ENCODE peak calls at places on chromosomes 1 and 21, in five cellular contexts. X, S, B, F and G are unnamed samples.

GRCh38 chr1:87765686-87766085 is 437.0 kb downstream of the LMO4 start:
- DNase-seq in B (no peak), X (no peak), F (peak; percentile 52), S (no peak), G (peak; percentile 40)

GRCh38 chr1:59565611-59566410 is 248.9 kb upstream of the HOOK1 start:
- DNase-seq in B (no peak), X (no peak), F (peak; percentile 96), S (no peak), G (no peak)

GRCh38 chr1:85708826-85709222 is 591 bp upstream of the ZNHIT6 start:
- DNase-seq in F (no peak), S (no peak), B (peak; percentile 3), X (no peak), G (no peak)

GRCh38 chr1:234755449-234755863 is 145.5 kb upstream of the IRF2BP2 start:
- DNase-seq in S (peak; percentile 60), X (no peak), B (no peak), F (peak; percentile 72), G (peak; percentile 93)

GRCh38 chr1:20848162-20848561 is 61.1 kb upstream of the HP1BP3 start:
- DNase-seq in B (no peak), X (no peak), F (no peak), S (no peak), G (peak; percentile 60)

GRCh38 chr1:157437301-157437700 is 115.0 kb downstream of the FCRL5 start:
- DNase-seq in F (no peak), B (no peak), X (no peak), S (no peak), G (no peak)

GRCh38 chr1:223707270-223708000 is 4.9 kb upstream of the CAPN2 start:
- DNase-seq in S (no peak), B (peak; percentile 86), F (peak; percentile 96), X (no peak), G (peak; percentile 98)

GRCh38 chr1:242196914-242197313 is 198.0 kb upstream of the MAP1LC3C start:
- DNase-seq in S (no peak), B (no peak), F (no peak), X (no peak), G (no peak)

GRCh38 chr1:67005068-67005467 is 48.9 kb downstream of the SLC35D1 start:
- DNase-seq in B (no peak), S (no peak), X (no peak), F (no peak), G (no peak)

GRCh38 chr1:228772516-228773212 is 37.4 kb downstream of the RHOU start:
- DNase-seq in B (no peak), S (no peak), F (no peak), X (no peak), G (no peak)

GRCh38 chr1:36843027-36843426 is 191.3 kb downstream of the GRIK3 start:
- DNase-seq in S (no peak), B (no peak), F (no peak), X (no peak), G (no peak)

GRCh38 chr1:85992756-85993155 is 163.8 kb downstream of the COL24A1 start:
- DNase-seq in B (no peak), X (no peak), S (no peak), F (peak; percentile 53), G (peak; percentile 64)

GRCh38 chr1:89755593-89755992 is 65.2 kb upstream of the LRRC8D start:
- DNase-seq in B (no peak), F (no peak), S (no peak), X (no peak), G (no peak)

GRCh38 chr1:109783436-109783835 is 19.7 kb upstream of the EPS8L3 start:
- DNase-seq in S (no peak), X (peak; percentile 37), B (peak; percentile 77), F (no peak), G (peak; percentile 84)

GRCh38 chr1:103197266-103197665 is 88.9 kb upstream of the COL11A1 start:
- DNase-seq in B (no peak), S (no peak), F (peak; percentile 62), X (no peak), G (peak; percentile 10)

GRCh38 chr1:33219886-33220661 is 36.2 kb upstream of the ZNF362 start:
- DNase-seq in S (no peak), B (peak; percentile 88), X (no peak), F (no peak), G (no peak)

GRCh38 chr21:37804001-37804400 is 112.3 kb downstream of the KCNJ6 start:
- DNase-seq in B (no peak), S (no peak), X (no peak), F (no peak), G (no peak)

GRCh38 chr1:200776949-200777348 is 38.3 kb downstream of the CAMSAP2 start:
- DNase-seq in B (no peak), F (no peak), X (no peak), S (no peak), G (no peak)

GRCh38 chr1:35047188-35047858 is 15.6 kb upstream of the ZMYM6 start:
- DNase-seq in B (peak; percentile 22), F (peak; percentile 96), X (no peak), S (no peak), G (peak; percentile 96)

GRCh38 chr21:46245213-46245915 is 16.8 kb upstream of the LSS start:
- DNase-seq in X (no peak), S (no peak), B (no peak), F (no peak), G (no peak)

GRCh38 chr1:247453256-247453655 is 4.6 kb downstream of the OR2B11 start:
- DNase-seq in X (no peak), F (no peak), S (no peak), B (no peak), G (no peak)

GRCh38 chr21:38760017-38760761 is 45.5 kb upstream of the ETS2 start:
- DNase-seq in B (no peak), X (peak; percentile 72), S (no peak), F (no peak), G (peak; percentile 96)

GRCh38 chr1:174090476-174090875 is 68.3 kb upstream of the RC3H1 start:
- DNase-seq in X (no peak), B (no peak), F (no peak), S (no peak), G (no peak)

GRCh38 chr1:222794656-222795474 is 20.0 kb upstream of the DISP1 start:
- DNase-seq in X (no peak), F (no peak), B (peak; percentile 43), S (no peak), G (no peak)

GRCh38 chr21:42061195-42061865 is 9.8 kb upstream of the UMODL1 start:
- DNase-seq in X (no peak), S (no peak), B (no peak), F (no peak), G (no peak)

GRCh38 chr1:231971397-231972233 is 345.0 kb downstream of the DISC1 start:
- DNase-seq in B (no peak), F (peak; percentile 23), X (no peak), S (no peak), G (peak; percentile 73)

GRCh38 chr1:106022312-106022902 is 1034.1 kb upstream of the PRMT6 start:
- DNase-seq in X (no peak), S (no peak), B (no peak), F (no peak), G (peak; percentile 26)

GRCh38 chr1:64944913-64945312 is 21.4 kb downstream of the JAK1 start:
- DNase-seq in F (no peak), S (no peak), X (no peak), B (no peak), G (no peak)

GRCh38 chr1:96872757-96873156 is 151.2 kb downstream of the PTBP2 start:
- DNase-seq in S (no peak), B (no peak), F (no peak), X (peak; percentile 11), G (no peak)

GRCh38 chr1:96882096-96882495 is 160.5 kb downstream of the PTBP2 start:
- DNase-seq in F (no peak), B (no peak), X (no peak), S (no peak), G (peak; percentile 2)

GRCh38 chr1:96880626-96881025 is 159.0 kb downstream of the PTBP2 start:
- DNase-seq in F (no peak), S (no peak), B (no peak), X (no peak), G (peak; percentile 28)

DNA sequence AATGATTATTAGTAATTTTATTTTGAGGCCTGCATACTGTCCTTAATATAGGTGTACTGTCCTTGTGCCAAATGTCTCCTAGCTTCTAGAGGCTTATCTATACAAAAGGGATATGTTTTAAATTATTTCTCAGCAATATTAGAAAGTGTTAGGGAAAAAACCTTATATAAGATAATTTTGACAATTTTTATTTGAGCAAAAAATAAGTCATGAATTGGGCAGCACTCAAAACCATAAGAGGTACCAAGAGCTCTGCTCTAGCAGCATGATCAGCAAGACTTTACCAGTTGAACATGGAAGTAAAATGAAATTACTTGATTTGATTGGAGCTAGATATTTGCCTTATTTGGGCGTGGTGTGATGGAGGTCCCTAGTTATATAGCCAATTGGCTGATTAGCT is 157.1 kb downstream of the PTBP2 start:
- DNase-seq in X (no peak), S (no peak), F (no peak), B (no peak), G (no peak)
- H3K4me3 ChIP-seq in X (no peak overlapping the region), S (no peak overlapping the region), F (no peak overlapping the region), B (no peak overlapping the region), G (no peak overlapping the region)

GRCh38 chr1:52554756-52555155 is 1.9 kb upstream of the TUT4 start:
- DNase-seq in F (no peak), B (no peak), S (no peak), X (peak; percentile 42), G (peak; percentile 15)
- TF ChIP-seq CTCF in F (no peak), B (no peak), S (no peak), X (no peak), G (no peak)

GRCh38 chr1:40381268-40382109 is 8.0 kb downstream of the SMAP2 start:
- DNase-seq in F (no peak), B (no peak), S (no peak), X (no peak), G (no peak)

GRCh38 chr1:40377512-40377911 is 4.0 kb downstream of the SMAP2 start:
- DNase-seq in B (no peak), F (no peak), X (no peak), S (no peak), G (no peak)

GRCh38 chr1:40382110-40382464 is 8.6 kb downstream of the SMAP2 start:
- DNase-seq in B (no peak), S (no peak), X (no peak), F (no peak), G (no peak)

GRCh38 chr1:40380817-40381216 is 7.3 kb downstream of the SMAP2 start:
- DNase-seq in B (no peak), S (no peak), X (no peak), F (no peak), G (no peak)

DNA sequence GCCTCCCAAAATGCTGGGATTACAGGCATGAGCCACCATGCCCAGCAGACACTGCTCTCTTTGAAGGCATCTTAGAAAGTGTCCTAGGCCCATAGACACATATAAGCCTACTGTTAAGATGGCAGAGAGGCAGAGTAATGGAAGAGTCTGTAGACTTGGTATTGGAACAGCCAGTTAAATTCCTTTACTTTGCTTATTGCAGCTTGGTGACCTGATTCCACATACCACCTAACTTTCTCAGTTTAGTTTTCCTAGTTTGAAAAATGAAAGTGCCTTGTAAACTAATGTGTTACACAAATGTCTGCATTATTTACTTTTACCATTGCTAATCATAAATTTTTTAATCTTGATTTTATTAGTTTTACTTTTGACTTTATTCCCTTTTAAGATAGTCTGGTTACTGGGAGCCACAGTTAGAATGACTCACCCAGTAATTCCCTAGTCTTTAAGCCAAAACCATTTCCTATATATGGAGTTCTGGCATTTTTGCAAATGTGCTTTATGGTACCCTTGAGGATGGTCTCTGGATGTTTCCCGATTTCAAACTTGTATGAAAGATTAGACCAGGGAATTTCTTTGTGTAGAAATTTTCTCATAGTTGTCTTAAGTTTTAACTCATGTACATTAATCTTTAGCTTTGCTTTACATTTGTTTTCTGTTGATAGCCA is 6.4 kb downstream of the SMAP2 start:
- DNase-seq in B (no peak), X (no peak), F (peak; percentile 52), S (no peak), G (peak; percentile 75)
- H3K4me3 ChIP-seq in B (no peak overlapping the region), X (no peak overlapping the region), F (no peak overlapping the region), S (no peak overlapping the region), G (no peak overlapping the region)

GRCh38 chr1:116471241-116471640 is 98.2 kb downstream of the ATP1A1 start:
- DNase-seq in F (no peak), S (no peak), B (no peak), X (no peak), G (no peak)
- TF ChIP-seq CTCF in F (no peak), S (no peak), B (no peak), X (no peak), G (no peak)